ENCODE peak calls at places on chromosomes 4 and X, in ten cellular contexts. One of them, this sample, is unnamed.

GRCh38 chr4:123997116-123997515 is 600.5 kb downstream of the SPRY1 start:
- DNase-seq in NCI-H510A: no peak
- DNase-seq in GM20000: no peak
- DNase-seq in H4: no peak
- DNase-seq in activated CD4-positive, alpha-beta T cell treated with anti-CD3 and anti-CD28 coated beads for 36 hours: no peak
- DNase-seq in LoVo: no peak
- DNase-seq in AG09319: no peak
- DNase-seq in Right ventricle myocardium inferior: no peak
- DNase-seq in HTR-8/SVneo: no peak
- DNase-seq in osteoblast: peak
- DNase-seq in this sample: peak

GRCh38 chr4:3320361-3321023 is 27.7 kb downstream of the RGS12 start:
- DNase-seq in NCI-H510A: no peak
- DNase-seq in GM20000: no peak
- DNase-seq in H4: peak
- DNase-seq in activated CD4-positive, alpha-beta T cell treated with anti-CD3 and anti-CD28 coated beads for 36 hours: no peak
- DNase-seq in LoVo: no peak
- DNase-seq in AG09319: no peak
- DNase-seq in Right ventricle myocardium inferior: no peak
- DNase-seq in HTR-8/SVneo: no peak
- DNase-seq in osteoblast: no peak
- DNase-seq in this sample: no peak

GRCh38 chr4:150822407-150822806 is 192.7 kb downstream of the LRBA start:
- DNase-seq in NCI-H510A: no peak
- DNase-seq in GM20000: no peak
- DNase-seq in H4: no peak
- DNase-seq in activated CD4-positive, alpha-beta T cell treated with anti-CD3 and anti-CD28 coated beads for 36 hours: no peak
- DNase-seq in LoVo: no peak
- DNase-seq in AG09319: no peak
- DNase-seq in Right ventricle myocardium inferior: no peak
- DNase-seq in HTR-8/SVneo: no peak
- DNase-seq in osteoblast: no peak
- DNase-seq in this sample: peak

GRCh38 chr4:168421671-168422070 is 58.6 kb downstream of the DDX60L start:
- DNase-seq in NCI-H510A: no peak
- DNase-seq in GM20000: no peak
- DNase-seq in H4: peak
- DNase-seq in activated CD4-positive, alpha-beta T cell treated with anti-CD3 and anti-CD28 coated beads for 36 hours: peak
- DNase-seq in LoVo: no peak
- DNase-seq in AG09319: no peak
- DNase-seq in Right ventricle myocardium inferior: no peak
- DNase-seq in HTR-8/SVneo: peak
- DNase-seq in osteoblast: no peak
- DNase-seq in this sample: no peak

GRCh38 chr4:73675623-73676022 is 55.4 kb upstream of the RASSF6 start:
- DNase-seq in NCI-H510A: no peak
- DNase-seq in GM20000: no peak
- DNase-seq in H4: no peak
- DNase-seq in activated CD4-positive, alpha-beta T cell treated with anti-CD3 and anti-CD28 coated beads for 36 hours: no peak
- DNase-seq in LoVo: no peak
- DNase-seq in AG09319: no peak
- DNase-seq in Right ventricle myocardium inferior: no peak
- DNase-seq in HTR-8/SVneo: no peak
- DNase-seq in osteoblast: no peak
- DNase-seq in this sample: no peak

GRCh38 chr4:159292137-159292896 is 189.4 kb downstream of the RAPGEF2 start:
- DNase-seq in NCI-H510A: no peak
- DNase-seq in GM20000: no peak
- DNase-seq in H4: no peak
- DNase-seq in activated CD4-positive, alpha-beta T cell treated with anti-CD3 and anti-CD28 coated beads for 36 hours: no peak
- DNase-seq in LoVo: no peak
- DNase-seq in AG09319: no peak
- DNase-seq in Right ventricle myocardium inferior: no peak
- DNase-seq in HTR-8/SVneo: no peak
- DNase-seq in osteoblast: no peak
- DNase-seq in this sample: no peak

GRCh38 chr4:144646523-144647094 is 653 bp downstream of the HHIP start:
- DNase-seq in NCI-H510A: no peak
- DNase-seq in GM20000: peak
- DNase-seq in H4: no peak
- DNase-seq in activated CD4-positive, alpha-beta T cell treated with anti-CD3 and anti-CD28 coated beads for 36 hours: peak
- DNase-seq in LoVo: no peak
- DNase-seq in AG09319: no peak
- DNase-seq in Right ventricle myocardium inferior: no peak
- DNase-seq in HTR-8/SVneo: peak
- DNase-seq in osteoblast: peak
- DNase-seq in this sample: no peak

GRCh38 chr4:74543247-74543670 is 98.3 kb downstream of the AREG start:
- DNase-seq in NCI-H510A: no peak
- DNase-seq in GM20000: peak
- DNase-seq in H4: no peak
- DNase-seq in activated CD4-positive, alpha-beta T cell treated with anti-CD3 and anti-CD28 coated beads for 36 hours: peak
- DNase-seq in LoVo: peak
- DNase-seq in AG09319: no peak
- DNase-seq in Right ventricle myocardium inferior: no peak
- DNase-seq in HTR-8/SVneo: no peak
- DNase-seq in osteoblast: no peak
- DNase-seq in this sample: no peak

GRCh38 chrX:39577976-39578962 is 519.5 kb downstream of the BCOR start:
- DNase-seq in NCI-H510A: no peak
- DNase-seq in GM20000: peak
- DNase-seq in H4: peak
- DNase-seq in activated CD4-positive, alpha-beta T cell treated with anti-CD3 and anti-CD28 coated beads for 36 hours: peak
- DNase-seq in LoVo: no peak
- DNase-seq in AG09319: no peak
- DNase-seq in Right ventricle myocardium inferior: no peak
- DNase-seq in HTR-8/SVneo: no peak
- DNase-seq in osteoblast: peak
- DNase-seq in this sample: no peak

GRCh38 chr4:165355900-165356300 is 22.9 kb upstream of the CPE start:
- DNase-seq in NCI-H510A: peak
- DNase-seq in GM20000: peak
- DNase-seq in H4: peak
- DNase-seq in activated CD4-positive, alpha-beta T cell treated with anti-CD3 and anti-CD28 coated beads for 36 hours: peak
- DNase-seq in LoVo: peak
- DNase-seq in AG09319: no peak
- DNase-seq in Right ventricle myocardium inferior: no peak
- DNase-seq in HTR-8/SVneo: peak
- DNase-seq in osteoblast: peak
- DNase-seq in this sample: peak

GRCh38 chr4:74365761-74366160 is 816 bp downstream of the EREG start:
- DNase-seq in NCI-H510A: peak
- DNase-seq in GM20000: no peak
- DNase-seq in H4: no peak
- DNase-seq in activated CD4-positive, alpha-beta T cell treated with anti-CD3 and anti-CD28 coated beads for 36 hours: no peak
- DNase-seq in LoVo: no peak
- DNase-seq in AG09319: no peak
- DNase-seq in Right ventricle myocardium inferior: peak
- DNase-seq in HTR-8/SVneo: no peak
- DNase-seq in osteoblast: no peak
- DNase-seq in this sample: peak

GRCh38 chr4:8912089-8912455 is 40.4 kb upstream of the HMX1 start:
- DNase-seq in NCI-H510A: no peak
- DNase-seq in GM20000: peak
- DNase-seq in H4: no peak
- DNase-seq in activated CD4-positive, alpha-beta T cell treated with anti-CD3 and anti-CD28 coated beads for 36 hours: no peak
- DNase-seq in LoVo: no peak
- DNase-seq in AG09319: no peak
- DNase-seq in Right ventricle myocardium inferior: peak
- DNase-seq in HTR-8/SVneo: no peak
- DNase-seq in osteoblast: peak
- DNase-seq in this sample: no peak

GRCh38 chr4:72568959-72569718 is at the start of gene ADAMTS3:
- DNase-seq in NCI-H510A: peak
- DNase-seq in GM20000: peak
- DNase-seq in H4: peak
- DNase-seq in activated CD4-positive, alpha-beta T cell treated with anti-CD3 and anti-CD28 coated beads for 36 hours: peak
- DNase-seq in LoVo: no peak
- DNase-seq in AG09319: peak
- DNase-seq in Right ventricle myocardium inferior: peak
- DNase-seq in HTR-8/SVneo: peak
- DNase-seq in osteoblast: peak
- DNase-seq in this sample: peak

GRCh38 chr4:143286058-143286457 is 50.6 kb upstream of the GAB1 start:
- DNase-seq in NCI-H510A: no peak
- DNase-seq in GM20000: no peak
- DNase-seq in H4: no peak
- DNase-seq in activated CD4-positive, alpha-beta T cell treated with anti-CD3 and anti-CD28 coated beads for 36 hours: no peak
- DNase-seq in LoVo: no peak
- DNase-seq in AG09319: no peak
- DNase-seq in Right ventricle myocardium inferior: no peak
- DNase-seq in HTR-8/SVneo: no peak
- DNase-seq in osteoblast: no peak
- DNase-seq in this sample: no peak

GRCh38 chr4:116598980-116599789 is 486.2 kb downstream of the TRAM1L1 start:
- DNase-seq in NCI-H510A: no peak
- DNase-seq in GM20000: no peak
- DNase-seq in H4: no peak
- DNase-seq in activated CD4-positive, alpha-beta T cell treated with anti-CD3 and anti-CD28 coated beads for 36 hours: no peak
- DNase-seq in LoVo: no peak
- DNase-seq in AG09319: no peak
- DNase-seq in Right ventricle myocardium inferior: peak
- DNase-seq in HTR-8/SVneo: no peak
- DNase-seq in osteoblast: no peak
- DNase-seq in this sample: no peak

This sample was measured in neuronal stem cell.